ENCODE peak calls at places on chromosomes 16 and 17, in six cellular contexts. One of them, this sample, is unnamed.

GRCh38 chr17:8463089-8463488 is 27.4 kb downstream of the NDEL1 start:
- DNase-seq in fibroblast of lung: no peak
- DNase-seq in left lung: no peak
- DNase-seq in cardiac muscle cell: no peak
- DNase-seq in AG10803: peak
- DNase-seq in esophagus squamous epithelium: no peak
- DNase-seq in this sample: peak

GRCh38 chr17:18919963-18920362 is 32.0 kb upstream of the SLC5A10 start:
- DNase-seq in fibroblast of lung: no peak
- DNase-seq in left lung: no peak
- DNase-seq in cardiac muscle cell: no peak
- DNase-seq in AG10803: no peak
- DNase-seq in esophagus squamous epithelium: no peak
- DNase-seq in this sample: no peak

GRCh38 chr17:51165680-51166197 is 472 bp upstream of the NME2 start:
- DNase-seq in fibroblast of lung: peak
- DNase-seq in left lung: no peak
- DNase-seq in cardiac muscle cell: no peak
- DNase-seq in AG10803: peak
- DNase-seq in esophagus squamous epithelium: no peak
- DNase-seq in this sample: no peak

GRCh38 chr17:82418001-82418986 is at the start of the genes HEXD and OGFOD3:
- DNase-seq in fibroblast of lung: peak
- DNase-seq in left lung: peak
- DNase-seq in cardiac muscle cell: peak
- DNase-seq in AG10803: peak
- DNase-seq in esophagus squamous epithelium: no peak
- DNase-seq in this sample: peak

GRCh38 chr17:81166033-81166472 is at the start of gene AATK:
- DNase-seq in fibroblast of lung: no peak
- DNase-seq in left lung: no peak
- DNase-seq in cardiac muscle cell: no peak
- DNase-seq in AG10803: no peak
- DNase-seq in esophagus squamous epithelium: no peak
- DNase-seq in this sample: no peak

GRCh38 chr17:83196088-83196765 is 116.8 kb downstream of the METRNL start:
- DNase-seq in fibroblast of lung: peak
- DNase-seq in left lung: peak
- DNase-seq in cardiac muscle cell: peak
- DNase-seq in AG10803: peak
- DNase-seq in esophagus squamous epithelium: no peak
- DNase-seq in this sample: no peak

GRCh38 chr17:37094391-37094790 is 145.6 kb downstream of the AATF start:
- DNase-seq in fibroblast of lung: no peak
- DNase-seq in left lung: no peak
- DNase-seq in cardiac muscle cell: no peak
- DNase-seq in AG10803: no peak
- DNase-seq in esophagus squamous epithelium: no peak
- DNase-seq in this sample: no peak

GRCh38 chr17:49197346-49197998 is 12.9 kb downstream of the GNGT2 start:
- DNase-seq in fibroblast of lung: no peak
- DNase-seq in left lung: no peak
- DNase-seq in cardiac muscle cell: no peak
- DNase-seq in AG10803: no peak
- DNase-seq in esophagus squamous epithelium: no peak
- DNase-seq in this sample: no peak

GRCh38 chr16:23771027-23771426 is 16.2 kb downstream of the CHP2 start:
- DNase-seq in fibroblast of lung: no peak
- DNase-seq in left lung: no peak
- DNase-seq in cardiac muscle cell: no peak
- DNase-seq in AG10803: no peak
- DNase-seq in esophagus squamous epithelium: no peak
- DNase-seq in this sample: no peak

GRCh38 chr16:81885976-81886586 is 107.0 kb downstream of the PLCG2 start:
- DNase-seq in fibroblast of lung: peak
- DNase-seq in left lung: no peak
- DNase-seq in cardiac muscle cell: peak
- DNase-seq in AG10803: peak
- DNase-seq in esophagus squamous epithelium: no peak
- DNase-seq in this sample: no peak

GRCh38 chr17:20202141-20202574 is 193.0 kb downstream of the SPECC1 start:
- DNase-seq in fibroblast of lung: no peak
- DNase-seq in left lung: no peak
- DNase-seq in cardiac muscle cell: no peak
- DNase-seq in AG10803: no peak
- DNase-seq in esophagus squamous epithelium: no peak
- DNase-seq in this sample: no peak

GRCh38 chr16:66444049-66444481 is 17.0 kb downstream of the BEAN1 start:
- DNase-seq in fibroblast of lung: no peak
- DNase-seq in left lung: no peak
- DNase-seq in cardiac muscle cell: no peak
- DNase-seq in AG10803: no peak
- DNase-seq in esophagus squamous epithelium: no peak
- DNase-seq in this sample: no peak

GRCh38 chr17:7862692-7863437 is 5.1 kb downstream of the CYB5D1 start:
- DNase-seq in fibroblast of lung: peak
- DNase-seq in left lung: no peak
- DNase-seq in cardiac muscle cell: peak
- DNase-seq in AG10803: peak
- DNase-seq in esophagus squamous epithelium: no peak
- DNase-seq in this sample: no peak

GRCh38 chr17:70060415-70060814 is 14.6 kb upstream of the KCNJ16 start:
- DNase-seq in fibroblast of lung: peak
- DNase-seq in left lung: no peak
- DNase-seq in cardiac muscle cell: no peak
- DNase-seq in AG10803: peak
- DNase-seq in esophagus squamous epithelium: no peak
- DNase-seq in this sample: no peak

GRCh38 chr17:74960739-74961342 is 11.7 kb downstream of the HID1 start:
- DNase-seq in fibroblast of lung: peak
- DNase-seq in left lung: peak
- DNase-seq in cardiac muscle cell: peak
- DNase-seq in AG10803: peak
- DNase-seq in esophagus squamous epithelium: no peak
- DNase-seq in this sample: peak

GRCh38 chr17:76670020-76670707 is 26.6 kb upstream of the ST6GALNAC1 start:
- DNase-seq in fibroblast of lung: no peak
- DNase-seq in left lung: no peak
- DNase-seq in cardiac muscle cell: no peak
- DNase-seq in AG10803: no peak
- DNase-seq in esophagus squamous epithelium: no peak
- DNase-seq in this sample: no peak

GRCh38 chr17:48322060-48322459 is 108.0 kb downstream of the SKAP1 start:
- DNase-seq in fibroblast of lung: no peak
- DNase-seq in left lung: no peak
- DNase-seq in cardiac muscle cell: peak
- DNase-seq in AG10803: peak
- DNase-seq in esophagus squamous epithelium: no peak
- DNase-seq in this sample: peak

GRCh38 chr16:3578121-3578520 is 918 bp upstream of the NLRC3 start:
- DNase-seq in fibroblast of lung: no peak
- DNase-seq in left lung: no peak
- DNase-seq in cardiac muscle cell: no peak
- DNase-seq in AG10803: no peak
- DNase-seq in esophagus squamous epithelium: no peak
- DNase-seq in this sample: no peak

GRCh38 chr16:89330177-89330856 is 112.8 kb downstream of the ZNF778 start:
- DNase-seq in fibroblast of lung: peak
- DNase-seq in left lung: peak
- DNase-seq in cardiac muscle cell: peak
- DNase-seq in AG10803: no peak
- DNase-seq in esophagus squamous epithelium: no peak
- DNase-seq in this sample: no peak

GRCh38 chr17:31535581-31535981 is 144.1 kb downstream of the RAB11FIP4 start:
- DNase-seq in fibroblast of lung: no peak
- DNase-seq in left lung: no peak
- DNase-seq in cardiac muscle cell: no peak
- DNase-seq in AG10803: no peak
- DNase-seq in esophagus squamous epithelium: no peak
- DNase-seq in this sample: no peak

GRCh38 chr17:43860927-43861622 is 14.1 kb downstream of the CD300LG start:
- DNase-seq in fibroblast of lung: no peak
- DNase-seq in left lung: no peak
- DNase-seq in cardiac muscle cell: no peak
- DNase-seq in AG10803: no peak
- DNase-seq in esophagus squamous epithelium: no peak
- DNase-seq in this sample: no peak

GRCh38 chr16:23121024-23121423 is 28.2 kb downstream of the USP31 start:
- DNase-seq in fibroblast of lung: no peak
- DNase-seq in left lung: no peak
- DNase-seq in cardiac muscle cell: no peak
- DNase-seq in AG10803: peak
- DNase-seq in esophagus squamous epithelium: no peak
- DNase-seq in this sample: no peak

GRCh38 chr16:86307518-86307903 is 202.8 kb upstream of the FOXF1 start:
- DNase-seq in fibroblast of lung: peak
- DNase-seq in left lung: no peak
- DNase-seq in cardiac muscle cell: no peak
- DNase-seq in AG10803: peak
- DNase-seq in esophagus squamous epithelium: no peak
- DNase-seq in this sample: peak

GRCh38 chr16:20675488-20676267 is 21.8 kb downstream of the ACSM1 start:
- DNase-seq in fibroblast of lung: no peak
- DNase-seq in left lung: no peak
- DNase-seq in cardiac muscle cell: peak
- DNase-seq in AG10803: peak
- DNase-seq in esophagus squamous epithelium: no peak
- DNase-seq in this sample: no peak

GRCh38 chr16:87628940-87629339 is 26.6 kb downstream of the JPH3 start:
- DNase-seq in fibroblast of lung: peak
- DNase-seq in left lung: peak
- DNase-seq in cardiac muscle cell: peak
- DNase-seq in AG10803: peak
- DNase-seq in esophagus squamous epithelium: no peak
- DNase-seq in this sample: peak

GRCh38 chr17:28715217-28715616 is 2.5 kb downstream of the RAB34 start:
- DNase-seq in fibroblast of lung: no peak
- DNase-seq in left lung: no peak
- DNase-seq in cardiac muscle cell: no peak
- DNase-seq in AG10803: no peak
- DNase-seq in esophagus squamous epithelium: no peak
- DNase-seq in this sample: no peak

GRCh38 chr17:28173801-28174200 is 131.3 kb downstream of the NLK start:
- DNase-seq in fibroblast of lung: peak
- DNase-seq in left lung: no peak
- DNase-seq in cardiac muscle cell: peak
- DNase-seq in AG10803: peak
- DNase-seq in esophagus squamous epithelium: no peak
- DNase-seq in this sample: no peak

GRCh38 chr17:41632482-41633105 is 8.2 kb upstream of the KRT17 start:
- DNase-seq in fibroblast of lung: no peak
- DNase-seq in left lung: peak
- DNase-seq in cardiac muscle cell: no peak
- DNase-seq in AG10803: no peak
- DNase-seq in esophagus squamous epithelium: no peak
- DNase-seq in this sample: no peak

GRCh38 chr16:89143911-89144675 is 27.5 kb upstream of the CDH15 start:
- DNase-seq in fibroblast of lung: no peak
- DNase-seq in left lung: peak
- DNase-seq in cardiac muscle cell: no peak
- DNase-seq in AG10803: peak
- DNase-seq in esophagus squamous epithelium: no peak
- DNase-seq in this sample: no peak

DNA sequence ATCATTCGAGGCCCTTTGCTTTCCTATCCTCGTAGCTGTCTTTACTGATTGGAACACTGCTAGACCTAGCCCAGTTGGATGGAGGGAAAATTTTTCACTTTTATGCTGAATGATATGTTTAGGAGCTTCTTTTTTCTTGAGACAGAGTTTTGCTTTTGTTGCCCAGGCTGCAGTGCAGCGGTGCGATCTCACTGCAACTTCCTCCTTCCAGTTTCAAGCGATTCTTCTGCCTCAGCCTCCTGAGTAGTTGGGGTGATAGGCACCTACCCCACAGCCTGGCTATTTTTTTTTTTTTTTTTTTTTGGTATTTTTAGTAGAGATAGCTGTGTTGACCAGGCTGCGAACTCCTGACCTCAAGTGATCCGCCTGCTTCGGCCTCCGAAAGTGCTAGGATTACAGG is 17.3 kb upstream of the PSMC5 start:
- DNase-seq in fibroblast of lung: no peak
- DNase-seq in left lung: no peak
- DNase-seq in cardiac muscle cell: no peak
- DNase-seq in AG10803: no peak
- DNase-seq in esophagus squamous epithelium: no peak
- DNase-seq in this sample: no peak
- TF ChIP-seq CTCF in fibroblast of lung: no peak
- TF ChIP-seq CTCF in left lung: no peak
- TF ChIP-seq CTCF in cardiac muscle cell: no peak
- TF ChIP-seq CTCF in AG10803: no peak
- TF ChIP-seq CTCF in esophagus squamous epithelium: no peak
- TF ChIP-seq CTCF in this sample: no peak

GRCh38 chr16:19264123-19264673 is 21.3 kb upstream of the CLEC19A start:
- DNase-seq in fibroblast of lung: no peak
- DNase-seq in left lung: no peak
- DNase-seq in cardiac muscle cell: no peak
- DNase-seq in AG10803: no peak
- DNase-seq in esophagus squamous epithelium: no peak
- DNase-seq in this sample: no peak
- TF ChIP-seq CTCF in fibroblast of lung: no peak
- TF ChIP-seq CTCF in left lung: no peak
- TF ChIP-seq CTCF in cardiac muscle cell: no peak
- TF ChIP-seq CTCF in AG10803: no peak
- TF ChIP-seq CTCF in esophagus squamous epithelium: no peak
- TF ChIP-seq CTCF in this sample: no peak

GRCh38 chr16:48271728-48272127 is 24.4 kb upstream of the ABCC11 start:
- DNase-seq in fibroblast of lung: peak
- DNase-seq in left lung: no peak
- DNase-seq in cardiac muscle cell: no peak
- DNase-seq in AG10803: peak
- DNase-seq in esophagus squamous epithelium: no peak
- DNase-seq in this sample: peak
- TF ChIP-seq CTCF in fibroblast of lung: peak
- TF ChIP-seq CTCF in left lung: no peak
- TF ChIP-seq CTCF in cardiac muscle cell: peak
- TF ChIP-seq CTCF in AG10803: peak
- TF ChIP-seq CTCF in esophagus squamous epithelium: no peak
- TF ChIP-seq CTCF in this sample: peak

GRCh38 chr16:30354423-30355143 is 525 bp downstream of the CD2BP2 start:
- DNase-seq in fibroblast of lung: peak
- DNase-seq in left lung: peak
- DNase-seq in cardiac muscle cell: no peak
- DNase-seq in AG10803: no peak
- DNase-seq in esophagus squamous epithelium: no peak
- DNase-seq in this sample: no peak

GRCh38 chr16:30353438-30354129 is 1.5 kb downstream of the CD2BP2 start:
- DNase-seq in fibroblast of lung: no peak
- DNase-seq in left lung: peak
- DNase-seq in cardiac muscle cell: no peak
- DNase-seq in AG10803: no peak
- DNase-seq in esophagus squamous epithelium: no peak
- DNase-seq in this sample: no peak

GRCh38 chr16:30351001-30351441 is 4.1 kb downstream of the CD2BP2 start:
- DNase-seq in fibroblast of lung: no peak
- DNase-seq in left lung: no peak
- DNase-seq in cardiac muscle cell: no peak
- DNase-seq in AG10803: no peak
- DNase-seq in esophagus squamous epithelium: no peak
- DNase-seq in this sample: no peak

GRCh38 chr16:30351586-30352419 is 3.3 kb downstream of the CD2BP2 start:
- DNase-seq in fibroblast of lung: peak
- DNase-seq in left lung: no peak
- DNase-seq in cardiac muscle cell: peak
- DNase-seq in AG10803: peak
- DNase-seq in esophagus squamous epithelium: no peak
- DNase-seq in this sample: peak

GRCh38 chr16:30352488-30353401 is 2.4 kb downstream of the CD2BP2 start:
- DNase-seq in fibroblast of lung: no peak
- DNase-seq in left lung: peak
- DNase-seq in cardiac muscle cell: no peak
- DNase-seq in AG10803: no peak
- DNase-seq in esophagus squamous epithelium: no peak
- DNase-seq in this sample: no peak
- TF ChIP-seq CTCF in fibroblast of lung: no peak
- TF ChIP-seq CTCF in left lung: no peak
- TF ChIP-seq CTCF in cardiac muscle cell: peak
- TF ChIP-seq CTCF in AG10803: no peak
- TF ChIP-seq CTCF in esophagus squamous epithelium: no peak
- TF ChIP-seq CTCF in this sample: peak